ENCODE peak calls at places on chromosome 16, in four cellular contexts. One of them, this sample, is unnamed.

GRCh38 chr16:15610369-15610871 is 32.5 kb downstream of the MARF1 start:
- DNase-seq in CD8-positive, alpha-beta T cell: no peak
- DNase-seq in brain microvascular endothelial cell: peak; percentile 47
- DNase-seq in AG10803: peak; percentile 26
- DNase-seq in this sample: no peak

GRCh38 chr16:72092832-72093447 is 480 bp downstream of the TXNL4B start:
- DNase-seq in brain microvascular endothelial cell: peak; percentile 50
- DNase-seq in AG10803: peak; percentile 69
- DNase-seq in CD8-positive, alpha-beta T cell: no peak
- DNase-seq in this sample: peak; percentile 27

GRCh38 chr16:81902025-81902424 is 109.2 kb downstream of the SDR42E1 start:
- DNase-seq in AG10803: no peak
- DNase-seq in CD8-positive, alpha-beta T cell: no peak
- DNase-seq in brain microvascular endothelial cell: peak; percentile 40
- DNase-seq in this sample: no peak

GRCh38 chr16:21250072-21250923 is 16.8 kb downstream of the ANKS4B start:
- DNase-seq in AG10803: no peak
- DNase-seq in CD8-positive, alpha-beta T cell: no peak
- DNase-seq in brain microvascular endothelial cell: no peak
- DNase-seq in this sample: no peak

GRCh38 chr16:86836503-86837125 is 258.3 kb downstream of the FOXL1 start:
- DNase-seq in AG10803: peak; percentile 95
- DNase-seq in CD8-positive, alpha-beta T cell: no peak
- DNase-seq in brain microvascular endothelial cell: peak; percentile 89
- DNase-seq in this sample: peak; percentile 89

GRCh38 chr16:66947302-66948033 is 12.2 kb downstream of the CES2 start:
- DNase-seq in AG10803: peak; percentile 79
- DNase-seq in brain microvascular endothelial cell: peak; percentile 79
- DNase-seq in CD8-positive, alpha-beta T cell: peak; percentile 75
- DNase-seq in this sample: peak; percentile 74

GRCh38 chr16:86863609-86864008 is 285.3 kb downstream of the FOXL1 start:
- DNase-seq in CD8-positive, alpha-beta T cell: no peak
- DNase-seq in brain microvascular endothelial cell: no peak
- DNase-seq in AG10803: no peak
- DNase-seq in this sample: no peak

GRCh38 chr16:86427327-86427935 is 82.9 kb upstream of the FOXF1 start:
- DNase-seq in brain microvascular endothelial cell: no peak
- DNase-seq in AG10803: no peak
- DNase-seq in CD8-positive, alpha-beta T cell: no peak
- DNase-seq in this sample: no peak

GRCh38 chr16:3789375-3790067 is 72.2 kb upstream of the TRAP1 start:
- DNase-seq in brain microvascular endothelial cell: no peak
- DNase-seq in AG10803: no peak
- DNase-seq in CD8-positive, alpha-beta T cell: no peak
- DNase-seq in this sample: no peak

GRCh38 chr16:3787924-3788661 is 70.8 kb upstream of the TRAP1 start:
- DNase-seq in AG10803: no peak
- DNase-seq in CD8-positive, alpha-beta T cell: no peak
- DNase-seq in brain microvascular endothelial cell: no peak
- DNase-seq in this sample: no peak

GRCh38 chr16:3785413-3785812 is 68.1 kb upstream of the TRAP1 start:
- DNase-seq in AG10803: no peak
- DNase-seq in CD8-positive, alpha-beta T cell: no peak
- DNase-seq in brain microvascular endothelial cell: no peak
- DNase-seq in this sample: no peak

GRCh38 chr16:3791701-3792100 is 74.4 kb upstream of the TRAP1 start:
- DNase-seq in AG10803: no peak
- DNase-seq in CD8-positive, alpha-beta T cell: no peak
- DNase-seq in brain microvascular endothelial cell: no peak
- DNase-seq in this sample: no peak

DNA sequence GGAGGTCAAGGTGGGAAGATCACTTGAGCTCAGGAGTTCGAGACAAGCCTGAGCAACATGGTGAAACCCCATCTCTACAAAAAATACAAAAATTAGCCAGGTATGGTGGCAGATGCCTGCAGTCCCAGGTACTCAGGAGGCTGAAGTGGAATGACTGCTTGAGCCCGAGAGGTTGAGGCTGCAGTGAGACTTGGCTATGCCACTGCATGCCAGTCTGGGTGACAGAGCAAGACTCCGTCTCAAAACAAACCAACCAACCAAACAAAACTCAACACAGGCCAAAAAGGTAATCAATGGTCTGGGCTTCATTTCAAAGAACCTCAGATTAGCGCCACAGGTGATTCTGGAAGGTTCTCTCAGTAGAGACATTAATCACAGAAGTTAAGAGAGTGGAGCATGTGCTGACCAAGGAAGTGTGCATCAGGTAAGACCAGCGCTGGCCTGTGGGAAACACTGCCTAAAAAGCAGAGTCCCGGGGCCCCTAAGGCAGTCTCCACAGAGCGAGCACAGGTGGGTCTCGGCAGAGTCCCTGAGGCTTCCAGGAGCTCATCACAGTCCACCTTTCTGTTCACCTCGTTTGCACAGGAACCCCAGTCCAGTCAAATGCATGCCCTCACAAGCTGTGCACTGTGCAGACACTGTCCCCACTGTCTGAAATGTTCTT is 71.5 kb upstream of the TRAP1 start:
- DNase-seq in AG10803: no peak
- DNase-seq in CD8-positive, alpha-beta T cell: no peak
- DNase-seq in brain microvascular endothelial cell: no peak
- DNase-seq in this sample: no peak
- TF ChIP-seq CTCF in AG10803: no peak
- TF ChIP-seq CTCF in CD8-positive, alpha-beta T cell: no peak
- TF ChIP-seq CTCF in brain microvascular endothelial cell: no peak
- TF ChIP-seq CTCF in this sample: no peak

DNA sequence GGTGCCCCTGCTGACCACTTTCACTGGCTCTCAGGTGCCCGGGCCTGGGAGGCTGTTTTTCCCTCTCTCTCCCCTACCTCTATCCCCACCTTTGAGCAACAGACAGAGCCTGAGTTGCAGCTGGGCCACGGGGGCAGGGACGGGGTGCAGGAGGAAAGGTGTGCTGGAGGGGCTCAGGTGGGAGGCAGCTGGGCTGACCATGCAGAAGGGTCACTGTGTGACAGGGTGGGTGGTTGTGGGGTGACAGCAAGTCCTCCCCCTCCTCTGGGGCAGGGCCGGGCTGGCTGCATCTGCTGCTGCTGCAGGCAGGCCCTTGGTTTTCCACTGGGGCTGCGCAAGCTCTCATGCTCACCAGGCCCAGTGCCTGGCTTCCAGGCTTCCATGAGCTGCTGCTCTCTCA is 6.6 kb downstream of the ZNF319 start:
- DNase-seq in CD8-positive, alpha-beta T cell: no peak
- DNase-seq in AG10803: no peak
- DNase-seq in brain microvascular endothelial cell: no peak
- DNase-seq in this sample: no peak
- TF ChIP-seq CTCF in CD8-positive, alpha-beta T cell: no peak
- TF ChIP-seq CTCF in AG10803: no peak
- TF ChIP-seq CTCF in brain microvascular endothelial cell: no peak
- TF ChIP-seq CTCF in this sample: no peak

GRCh38 chr16:28826141-28826540 is 3.3 kb downstream of the ATXN2L start:
- DNase-seq in AG10803: no peak
- DNase-seq in CD8-positive, alpha-beta T cell: no peak
- DNase-seq in brain microvascular endothelial cell: peak; percentile 8
- DNase-seq in this sample: no peak
- TF ChIP-seq CTCF in AG10803: peak; percentile 19
- TF ChIP-seq CTCF in CD8-positive, alpha-beta T cell: no peak
- TF ChIP-seq CTCF in brain microvascular endothelial cell: peak; percentile 31
- TF ChIP-seq CTCF in this sample: no peak

DNA sequence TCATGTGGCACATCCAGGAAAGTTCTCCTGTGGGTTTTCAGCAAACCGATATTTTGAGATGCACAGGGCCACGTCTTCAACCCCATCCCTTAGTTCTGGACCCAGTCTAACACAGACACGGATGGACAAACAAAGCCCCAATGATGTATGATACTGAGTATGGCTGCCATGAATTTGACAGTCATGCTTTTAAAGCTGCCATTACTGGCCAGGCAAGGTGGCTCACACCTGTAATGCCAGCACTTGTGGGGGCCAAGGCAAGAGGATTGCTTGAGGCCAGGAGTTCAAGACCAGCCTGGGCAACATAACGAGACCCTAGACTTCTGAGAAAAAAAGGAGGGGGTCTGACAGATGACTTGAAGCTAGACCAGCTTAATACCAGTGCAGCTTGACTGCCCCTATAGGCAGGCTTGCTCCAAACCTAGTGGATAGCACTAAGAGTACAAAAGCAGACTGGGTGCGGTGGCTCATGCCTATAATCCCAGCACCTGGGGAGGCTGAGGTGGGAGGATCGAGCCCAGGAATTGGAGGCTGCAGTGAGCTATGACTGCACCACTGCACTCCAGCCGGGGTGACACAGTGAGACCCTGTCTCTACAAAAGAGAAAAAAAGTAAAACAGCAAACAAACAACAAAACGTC is 10.8 kb upstream of the ZNF629 start:
- DNase-seq in CD8-positive, alpha-beta T cell: no peak
- DNase-seq in AG10803: no peak
- DNase-seq in brain microvascular endothelial cell: no peak
- DNase-seq in this sample: no peak
- TF ChIP-seq CTCF in CD8-positive, alpha-beta T cell: no peak
- TF ChIP-seq CTCF in AG10803: no peak
- TF ChIP-seq CTCF in brain microvascular endothelial cell: peak; percentile 37
- TF ChIP-seq CTCF in this sample: no peak

DNA sequence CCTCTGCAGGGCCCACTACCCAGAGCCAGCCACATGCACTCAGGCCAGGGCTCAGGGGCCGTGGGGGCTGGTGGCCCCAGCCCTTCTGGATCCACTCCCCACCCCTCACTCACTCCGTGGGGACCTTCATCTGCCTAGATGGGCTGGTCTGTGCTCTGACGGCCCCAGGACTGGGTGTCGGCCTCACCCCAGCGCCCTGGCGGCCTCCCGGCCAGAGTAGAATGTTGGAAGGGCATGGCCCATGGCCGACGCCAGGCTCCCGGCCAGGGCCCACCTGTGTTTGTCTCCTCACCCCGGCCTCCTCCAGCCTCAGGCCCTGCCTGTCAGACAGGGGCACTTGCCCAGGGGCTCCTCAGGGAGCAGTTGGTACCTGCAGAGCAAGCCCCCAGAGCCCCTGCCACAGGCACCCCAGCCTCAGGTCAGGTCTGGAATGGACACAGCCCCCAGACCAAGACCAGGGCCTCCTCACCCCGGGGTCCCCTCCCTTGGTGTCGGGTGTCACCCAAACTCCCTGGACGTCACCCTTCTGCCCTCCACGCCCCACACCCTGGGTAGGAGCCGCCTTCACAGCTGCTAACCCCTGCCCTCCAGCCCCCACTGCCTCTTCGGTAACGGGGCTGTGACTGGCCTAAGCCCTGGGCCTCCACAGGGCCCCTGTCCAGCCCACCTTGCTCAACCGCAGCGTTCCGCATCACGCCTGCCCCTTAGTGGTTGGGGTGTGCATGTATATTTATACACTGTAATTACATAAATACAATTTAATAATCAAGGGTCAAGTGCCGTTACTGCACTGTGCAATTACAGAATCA is 3.0 kb upstream of the CDH15 start:
- DNase-seq in brain microvascular endothelial cell: no peak
- DNase-seq in AG10803: no peak
- DNase-seq in CD8-positive, alpha-beta T cell: no peak
- DNase-seq in this sample: no peak
- TF ChIP-seq CTCF in brain microvascular endothelial cell: peak; percentile 21
- TF ChIP-seq CTCF in AG10803: no peak
- TF ChIP-seq CTCF in CD8-positive, alpha-beta T cell: no peak
- TF ChIP-seq CTCF in this sample: no peak

GRCh38 chr16:47873434-47873833 is 282.4 kb downstream of the ABCC12 start:
- DNase-seq in CD8-positive, alpha-beta T cell: no peak
- DNase-seq in AG10803: no peak
- DNase-seq in brain microvascular endothelial cell: no peak
- DNase-seq in this sample: no peak
- TF ChIP-seq CTCF in CD8-positive, alpha-beta T cell: no peak
- TF ChIP-seq CTCF in AG10803: peak; percentile 32
- TF ChIP-seq CTCF in brain microvascular endothelial cell: peak; percentile 47
- TF ChIP-seq CTCF in this sample: no peak

DNA sequence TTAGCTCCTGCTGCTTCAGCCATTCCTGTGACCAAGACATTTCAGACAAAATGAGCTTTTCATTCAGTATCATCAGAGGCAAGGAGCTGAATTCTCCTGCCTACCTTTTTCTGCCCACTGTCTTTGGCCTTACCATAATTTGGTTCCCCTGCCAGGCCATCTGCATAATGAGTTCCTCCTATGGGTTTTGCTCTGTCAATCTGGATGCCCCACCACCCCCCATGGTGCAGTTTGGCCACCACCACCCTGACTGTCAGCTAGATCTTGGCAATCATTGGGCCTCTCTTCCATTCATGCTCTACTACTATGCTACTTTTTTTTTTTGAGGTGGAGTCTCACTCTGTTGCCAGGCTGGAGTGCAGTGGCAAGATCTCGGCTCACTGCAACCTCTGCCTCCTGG is 169.2 kb upstream of the ZKSCAN2 start:
- DNase-seq in brain microvascular endothelial cell: no peak
- DNase-seq in CD8-positive, alpha-beta T cell: no peak
- DNase-seq in AG10803: no peak
- DNase-seq in this sample: no peak
- TF ChIP-seq CTCF in brain microvascular endothelial cell: no peak
- TF ChIP-seq CTCF in CD8-positive, alpha-beta T cell: no peak
- TF ChIP-seq CTCF in AG10803: no peak
- TF ChIP-seq CTCF in this sample: no peak

GRCh38 chr16:17368951-17369350 is 101.8 kb downstream of the XYLT1 start:
- DNase-seq in brain microvascular endothelial cell: no peak
- DNase-seq in CD8-positive, alpha-beta T cell: no peak
- DNase-seq in AG10803: no peak
- DNase-seq in this sample: no peak

GRCh38 chr16:17367034-17367433 is 103.7 kb downstream of the XYLT1 start:
- DNase-seq in CD8-positive, alpha-beta T cell: no peak
- DNase-seq in brain microvascular endothelial cell: no peak
- DNase-seq in AG10803: no peak
- DNase-seq in this sample: no peak

GRCh38 chr16:17368511-17368910 is 102.2 kb downstream of the XYLT1 start:
- DNase-seq in AG10803: no peak
- DNase-seq in CD8-positive, alpha-beta T cell: no peak
- DNase-seq in brain microvascular endothelial cell: no peak
- DNase-seq in this sample: no peak

GRCh38 chr16:17366299-17366961 is 104.3 kb downstream of the XYLT1 start:
- DNase-seq in AG10803: no peak
- DNase-seq in CD8-positive, alpha-beta T cell: no peak
- DNase-seq in brain microvascular endothelial cell: no peak
- DNase-seq in this sample: no peak

GRCh38 chr16:17367932-17368331 is 102.8 kb downstream of the XYLT1 start:
- DNase-seq in CD8-positive, alpha-beta T cell: no peak
- DNase-seq in AG10803: peak; percentile 60
- DNase-seq in brain microvascular endothelial cell: peak; percentile 13
- DNase-seq in this sample: no peak
- TF ChIP-seq CTCF in CD8-positive, alpha-beta T cell: no peak
- TF ChIP-seq CTCF in AG10803: peak; percentile 24
- TF ChIP-seq CTCF in brain microvascular endothelial cell: peak; percentile 42
- TF ChIP-seq CTCF in this sample: no peak

GRCh38 chr16:62208934-62209333 is 172.7 kb upstream of the CDH8 start:
- DNase-seq in brain microvascular endothelial cell: no peak
- DNase-seq in CD8-positive, alpha-beta T cell: no peak
- DNase-seq in AG10803: no peak
- DNase-seq in this sample: no peak

GRCh38 chr16:62213763-62214162 is 177.5 kb upstream of the CDH8 start:
- DNase-seq in CD8-positive, alpha-beta T cell: no peak
- DNase-seq in brain microvascular endothelial cell: no peak
- DNase-seq in AG10803: no peak
- DNase-seq in this sample: no peak
- TF ChIP-seq CTCF in CD8-positive, alpha-beta T cell: no peak
- TF ChIP-seq CTCF in brain microvascular endothelial cell: no peak
- TF ChIP-seq CTCF in AG10803: no peak
- TF ChIP-seq CTCF in this sample: no peak